ENCODE peak calls at places on chromosomes 13 and 19, in five cellular contexts. F, J, I, Y and C are unnamed samples.

GRCh38 chr13:33051632-33052031 is 35.4 kb downstream of the KL start:
- DNase-seq in F (no peak), J (no peak), I (no peak), Y (no peak), C (no peak)

GRCh38 chr13:105908581-105908980 is 626.9 kb downstream of the EFNB2 start:
- DNase-seq in F (no peak), J (peak; percentile 52), I (peak; percentile 13), Y (no peak), C (no peak)

GRCh38 chr19:45417151-45417550 is 6.6 kb downstream of the ERCC1 start:
- DNase-seq in F (no peak), J (no peak), I (no peak), Y (no peak), C (no peak)

GRCh38 chr19:39557791-39558622 is 18.0 kb upstream of the EID2 start:
- DNase-seq in F (peak; percentile 18), J (peak; percentile 6), I (no peak), Y (no peak), C (peak; percentile 20)

GRCh38 chr19:35882074-35882832 is 13.9 kb downstream of the APLP1 start:
- DNase-seq in F (peak; percentile 76), J (peak; percentile 72), I (peak; percentile 83), Y (no peak), C (peak; percentile 81)

GRCh38 chr19:44745386-44745831 is 3.1 kb upstream of the BCL3 start:
- DNase-seq in F (peak; percentile 52), J (peak; percentile 73), I (peak; percentile 81), Y (peak; percentile 41), C (peak; percentile 86)

GRCh38 chr19:12705169-12705568 is 8.7 kb upstream of the FBXW9 start:
- DNase-seq in F (no peak), J (no peak), I (no peak), Y (no peak), C (no peak)

GRCh38 chr19:14544977-14545715 is 15.8 kb downstream of the TECR start:
- DNase-seq in F (no peak), J (no peak), I (peak; percentile 33), Y (no peak), C (peak; percentile 93)

GRCh38 chr13:108962652-108963051 is 333.2 kb downstream of the MYO16 start:
- DNase-seq in F (no peak), J (no peak), I (no peak), Y (no peak), C (no peak)

GRCh38 chr19:39369200-39369599 is 21.7 kb downstream of the PAF1 start:
- DNase-seq in F (no peak), J (no peak), I (no peak), Y (no peak), C (no peak)

GRCh38 chr19:12995596-12996541 is 594 bp downstream of the NFIX start:
- DNase-seq in F (no peak), J (no peak), I (peak; percentile 42), Y (no peak), C (no peak)

GRCh38 chr13:46530084-46530935 is 22.7 kb upstream of the LRCH1 start:
- DNase-seq in F (peak; percentile 33), J (peak; percentile 46), I (peak; percentile 22), Y (no peak), C (no peak)

GRCh38 chr19:18469245-18470107 is 31.5 kb upstream of the ISYNA1 start:
- DNase-seq in F (no peak), J (peak; percentile 63), I (peak; percentile 71), Y (peak; percentile 87), C (peak; percentile 57)

GRCh38 chr13:112392719-112393118 is 16.6 kb downstream of the SPACA7 start:
- DNase-seq in F (no peak), J (no peak), I (no peak), Y (no peak), C (no peak)

GRCh38 chr19:55354698-55355212 is at the start of gene COX6B2:
- DNase-seq in F (no peak), J (no peak), I (no peak), Y (no peak), C (no peak)

GRCh38 chr13:43473437-43473836 is 313.3 kb downstream of the ENOX1 start:
- DNase-seq in F (no peak), J (no peak), I (no peak), Y (no peak), C (no peak)

GRCh38 chr13:113664751-113665581 is 2.1 kb upstream of the GRK1 start:
- DNase-seq in F (no peak), J (no peak), I (no peak), Y (peak; percentile 8), C (no peak)

GRCh38 chr13:33194820-33195692 is 90.5 kb downstream of the STARD13 start:
- DNase-seq in F (peak; percentile 39), J (peak; percentile 97), I (peak; percentile 82), Y (no peak), C (peak; percentile 73)

GRCh38 chr19:10686661-10687517 is 14.3 kb upstream of the QTRT1 start:
- DNase-seq in F (peak; percentile 41), J (peak; percentile 41), I (no peak), Y (no peak), C (no peak)

GRCh38 chr19:2727640-2727944 is 6.4 kb upstream of the DIRAS1 start:
- DNase-seq in F (peak; percentile 27), J (no peak), I (peak; percentile 12), Y (no peak), C (peak; percentile 33)

GRCh38 chr19:55679343-55680257 is 4.6 kb downstream of the EPN1 start:
- DNase-seq in F (peak; percentile 85), J (no peak), I (no peak), Y (no peak), C (no peak)

GRCh38 chr19:23343434-23344010 is 51.7 kb downstream of the ZNF91 start:
- DNase-seq in F (no peak), J (no peak), I (no peak), Y (no peak), C (peak; percentile 8)

GRCh38 chr19:2186071-2186846 is 22.5 kb downstream of the DOT1L start:
- DNase-seq in F (no peak), J (peak; percentile 89), I (peak; percentile 99), Y (no peak), C (no peak)

GRCh38 chr13:91359566-91359965 is 12.1 kb downstream of the MIR17HG start:
- DNase-seq in F (no peak), J (no peak), I (no peak), Y (no peak), C (no peak)

GRCh38 chr13:20136781-20137703 is 23.8 kb downstream of the GJA3 start:
- DNase-seq in F (no peak), J (no peak), I (no peak), Y (peak; percentile 77), C (no peak)

GRCh38 chr13:75359266-75359665 is 122.7 kb downstream of the TBC1D4 start:
- DNase-seq in F (peak; percentile 84), J (peak; percentile 95), I (peak; percentile 92), Y (no peak), C (peak; percentile 76)

GRCh38 chr19:53642381-53643099 is 10.7 kb downstream of the DPRX start:
- DNase-seq in F (no peak), J (no peak), I (no peak), Y (no peak), C (no peak)

GRCh38 chr13:44373601-44374347 is at the start of gene SERP2:
- DNase-seq in F (no peak), J (peak; percentile 32), I (peak; percentile 11), Y (peak; percentile 77), C (no peak)

GRCh38 chr19:13859361-13859880 is 17.5 kb upstream of the NANOS3 start:
- DNase-seq in F (no peak), J (peak; percentile 47), I (peak; percentile 52), Y (no peak), C (no peak)

GRCh38 chr13:106156468-106156867 is 379.0 kb downstream of the EFNB2 start:
- DNase-seq in F (peak; percentile 100), J (peak; percentile 98), I (peak; percentile 98), Y (no peak), C (peak; percentile 97)

GRCh38 chr13:39512687-39513086 is 90.3 kb downstream of the LHFPL6 start:
- DNase-seq in F (peak; percentile 58), J (no peak), I (no peak), Y (no peak), C (peak; percentile 30)

DNA sequence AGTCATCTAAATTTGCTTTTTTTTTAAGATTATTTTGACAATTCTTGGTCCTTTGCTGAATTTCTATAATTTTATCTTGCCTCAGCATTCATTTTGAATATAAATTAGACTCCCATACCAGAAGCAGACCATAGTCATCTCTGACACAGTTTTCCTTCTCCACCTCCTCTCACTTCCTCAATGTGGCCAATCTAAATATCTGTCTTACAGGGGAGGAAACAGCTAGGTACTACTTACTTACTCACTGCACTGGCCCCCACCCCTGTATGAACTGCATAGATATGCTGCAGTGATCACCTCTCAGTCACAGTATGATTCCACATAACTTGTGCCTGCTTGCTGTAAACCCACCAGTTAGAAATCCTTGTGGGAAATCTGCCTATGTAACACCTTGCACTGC is 665.6 kb downstream of the FGF9 start:
- DNase-seq in F (no peak), J (no peak), I (no peak), Y (no peak), C (no peak)
- TF ChIP-seq CTCF in F (no peak), J (no peak), I (no peak), Y (no peak), C (no peak)

GRCh38 chr19:46621191-46622117 is 3.4 kb downstream of the PTGIR start:
- DNase-seq in F (no peak), J (no peak), I (no peak), Y (peak; percentile 47), C (no peak)
- TF ChIP-seq CTCF in F (no peak), J (peak; percentile 24), I (no peak), Y (no peak), C (no peak)

GRCh38 chr19:42313096-42313839 is at the start of gene TMEM145:
- DNase-seq in F (no peak), J (no peak), I (peak; percentile 44), Y (peak; percentile 74), C (peak; percentile 34)

GRCh38 chr19:42312370-42312769 is 739 bp upstream of the TMEM145 start:
- DNase-seq in F (no peak), J (no peak), I (no peak), Y (no peak), C (no peak)

GRCh38 chr19:42309686-42310085 is 3.4 kb upstream of the TMEM145 start:
- DNase-seq in F (no peak), J (no peak), I (no peak), Y (no peak), C (no peak)

GRCh38 chr19:42313840-42314755 is 989 bp downstream of the TMEM145 start:
- DNase-seq in F (no peak), J (no peak), I (no peak), Y (no peak), C (no peak)

GRCh38 chr19:42311612-42312160 is 1.4 kb upstream of the TMEM145 start:
- DNase-seq in F (no peak), J (no peak), I (no peak), Y (peak; percentile 54), C (peak; percentile 17)
- TF ChIP-seq CTCF in F (peak; percentile 9), J (no peak), I (peak; percentile 4), Y (no peak), C (no peak)

GRCh38 chr19:17423429-17424208 is 3.8 kb downstream of the MVB12A start:
- DNase-seq in F (no peak), J (no peak), I (no peak), Y (no peak), C (peak; percentile 64)

GRCh38 chr19:17429661-17430101 is 9.8 kb downstream of the MVB12A start:
- DNase-seq in F (no peak), J (no peak), I (no peak), Y (no peak), C (no peak)

GRCh38 chr19:17421942-17422341 is 2.1 kb downstream of the MVB12A start:
- DNase-seq in F (no peak), J (no peak), I (no peak), Y (no peak), C (no peak)

GRCh38 chr19:17420267-17420924 is 549 bp downstream of the MVB12A start:
- DNase-seq in F (no peak), J (peak; percentile 8), I (no peak), Y (peak; percentile 59), C (peak; percentile 49)

GRCh38 chr19:17424743-17425365 is 5.0 kb downstream of the MVB12A start:
- DNase-seq in F (no peak), J (peak; percentile 48), I (no peak), Y (peak; percentile 92), C (peak; percentile 23)
- TF ChIP-seq CTCF in F (peak; percentile 63), J (peak; percentile 66), I (peak; percentile 28), Y (peak; percentile 51), C (peak; percentile 8)